ENCODE peak calls at places on chromosome 18, in seven cellular contexts. T, O, F, K, P, Y and G are unnamed samples.

GRCh38 chr18:45839415-45840395 is 14.2 kb downstream of the SIGLEC15 start:
- DNase-seq in T (no peak), O (peak; percentile 67), F (no peak), K (peak; percentile 62), P (peak; percentile 81), Y (no peak), G (peak; percentile 87)

GRCh38 chr18:64017870-64018269 is 48.0 kb downstream of the SERPINB8 start:
- DNase-seq in T (no peak), O (no peak), F (no peak), K (peak; percentile 60), P (peak; percentile 41), Y (no peak), G (peak; percentile 34)

GRCh38 chr18:26464128-26465011 is 84.0 kb downstream of the KCTD1 start:
- DNase-seq in T (no peak), O (no peak), F (no peak), K (no peak), P (no peak), Y (no peak), G (no peak)

GRCh38 chr18:8526316-8526715 is 82.9 kb upstream of the RAB12 start:
- DNase-seq in T (no peak), O (no peak), F (no peak), K (no peak), P (no peak), Y (no peak), G (no peak)

GRCh38 chr18:74380916-74381315 is 65.3 kb downstream of the C18orf63 start:
- DNase-seq in T (no peak), O (no peak), F (no peak), K (no peak), P (no peak), Y (no peak), G (no peak)

GRCh38 chr18:79343567-79344207 is 52.0 kb upstream of the NFATC1 start:
- DNase-seq in T (no peak), O (peak; percentile 46), F (no peak), K (no peak), P (no peak), Y (no peak), G (no peak)

GRCh38 chr18:9876867-9877654 is 8.7 kb upstream of the TXNDC2 start:
- DNase-seq in T (no peak), O (no peak), F (peak; percentile 72), K (peak; percentile 13), P (peak; percentile 100), Y (peak; percentile 38), G (peak; percentile 98)

GRCh38 chr18:45522371-45522770 is 92.9 kb upstream of the SLC14A2 start:
- DNase-seq in T (no peak), O (no peak), F (peak; percentile 73), K (no peak), P (peak; percentile 63), Y (no peak), G (peak; percentile 63)

GRCh38 chr18:28086530-28087172 is 90.3 kb downstream of the CDH2 start:
- DNase-seq in T (no peak), O (no peak), F (no peak), K (no peak), P (peak; percentile 88), Y (peak; percentile 11), G (peak; percentile 68)

GRCh38 chr18:57438669-57439616 is 3.8 kb downstream of the ONECUT2 start:
- DNase-seq in T (no peak), O (no peak), F (no peak), K (no peak), P (no peak), Y (no peak), G (no peak)

GRCh38 chr18:12791631-12792030 is 88.8 kb downstream of the PSMG2 start:
- DNase-seq in T (no peak), O (no peak), F (no peak), K (no peak), P (no peak), Y (no peak), G (no peak)

GRCh38 chr18:73007195-73007934 is 139.6 kb upstream of the NETO1 start:
- DNase-seq in T (no peak), O (no peak), F (no peak), K (peak; percentile 64), P (no peak), Y (no peak), G (no peak)

GRCh38 chr18:56661414-56662101 is 10.4 kb downstream of the WDR7 start:
- DNase-seq in T (no peak), O (no peak), F (no peak), K (no peak), P (no peak), Y (no peak), G (no peak)

GRCh38 chr18:47605093-47605492 is 325.4 kb downstream of the SMAD2 start:
- DNase-seq in T (no peak), O (no peak), F (no peak), K (no peak), P (no peak), Y (no peak), G (no peak)

GRCh38 chr18:5075297-5075696 is 121.8 kb downstream of the AKAIN1 start:
- DNase-seq in T (no peak), O (no peak), F (no peak), K (no peak), P (no peak), Y (no peak), G (no peak)

GRCh38 chr18:5068856-5069255 is 128.2 kb downstream of the AKAIN1 start:
- DNase-seq in T (no peak), O (no peak), F (no peak), K (no peak), P (peak; percentile 5), Y (no peak), G (peak; percentile 25)

GRCh38 chr18:5073026-5073944 is 123.8 kb downstream of the AKAIN1 start:
- DNase-seq in T (no peak), O (no peak), F (no peak), K (peak; percentile 57), P (peak; percentile 10), Y (peak; percentile 11), G (peak; percentile 21)
- TF ChIP-seq CTCF in T (no peak), O (peak; percentile 8), F (peak; percentile 28), K (peak; percentile 63), P (peak; percentile 29), Y (peak; percentile 36), G (peak; percentile 54)

GRCh38 chr18:66616523-66616983 is 12.7 kb upstream of the CDH19 start:
- DNase-seq in T (no peak), O (no peak), F (no peak), K (peak; percentile 57), P (no peak), Y (no peak), G (peak; percentile 16)
- TF ChIP-seq CTCF in T (no peak), O (no peak), F (no peak), K (peak; percentile 85), P (no peak), Y (peak; percentile 9), G (peak; percentile 52)

DNA sequence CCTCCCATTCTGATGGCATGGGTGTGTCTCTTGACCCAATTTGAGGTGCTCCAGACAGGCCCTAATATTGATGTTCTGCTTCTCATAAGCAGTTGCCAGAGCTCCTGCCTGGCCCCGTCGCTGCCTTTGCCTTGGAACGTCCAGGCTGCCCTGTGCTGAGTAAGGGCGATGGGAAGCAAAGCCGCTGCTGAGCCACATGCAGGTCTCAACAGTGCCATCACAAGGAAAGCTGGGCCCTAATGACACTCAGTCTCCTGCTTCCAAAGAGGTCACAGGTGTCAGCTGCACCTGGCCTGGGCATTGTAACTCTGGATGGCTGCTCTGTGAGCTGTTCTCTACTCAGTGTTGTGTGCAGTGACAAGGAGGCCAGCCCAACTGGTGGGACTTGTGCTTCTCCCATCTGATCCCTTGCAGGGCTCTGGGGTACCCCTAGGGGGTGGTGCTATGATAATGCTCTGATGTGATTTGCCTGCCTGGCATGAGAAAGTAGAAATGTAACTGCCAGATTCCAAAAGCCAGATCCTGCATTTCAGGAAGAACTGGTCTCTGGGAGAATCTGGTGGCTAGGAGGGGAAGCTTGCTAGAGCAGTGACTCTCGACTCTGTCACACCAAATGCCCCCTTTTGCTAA is 8.7 kb downstream of the TTC39C start:
- DNase-seq in T (no peak), O (no peak), F (no peak), K (peak; percentile 88), P (no peak), Y (no peak), G (no peak)
- TF ChIP-seq CTCF in T (no peak), O (no peak), F (no peak), K (no peak), P (no peak), Y (no peak), G (no peak)

GRCh38 chr18:58668897-58669296 is 2.4 kb upstream of the MALT1 start:
- DNase-seq in T (no peak), O (no peak), F (no peak), K (peak; percentile 90), P (no peak), Y (no peak), G (no peak)

GRCh38 chr18:58666176-58666575 is 5.1 kb upstream of the MALT1 start:
- DNase-seq in T (no peak), O (no peak), F (no peak), K (peak; percentile 77), P (no peak), Y (no peak), G (no peak)

GRCh38 chr18:58670561-58671121 is 624 bp upstream of the MALT1 start:
- DNase-seq in T (peak; percentile 27), O (no peak), F (no peak), K (peak; percentile 20), P (no peak), Y (peak; percentile 20), G (no peak)

GRCh38 chr18:58669731-58670379 is 1.4 kb upstream of the MALT1 start:
- DNase-seq in T (no peak), O (no peak), F (no peak), K (peak; percentile 95), P (no peak), Y (no peak), G (peak; percentile 65)

DNA sequence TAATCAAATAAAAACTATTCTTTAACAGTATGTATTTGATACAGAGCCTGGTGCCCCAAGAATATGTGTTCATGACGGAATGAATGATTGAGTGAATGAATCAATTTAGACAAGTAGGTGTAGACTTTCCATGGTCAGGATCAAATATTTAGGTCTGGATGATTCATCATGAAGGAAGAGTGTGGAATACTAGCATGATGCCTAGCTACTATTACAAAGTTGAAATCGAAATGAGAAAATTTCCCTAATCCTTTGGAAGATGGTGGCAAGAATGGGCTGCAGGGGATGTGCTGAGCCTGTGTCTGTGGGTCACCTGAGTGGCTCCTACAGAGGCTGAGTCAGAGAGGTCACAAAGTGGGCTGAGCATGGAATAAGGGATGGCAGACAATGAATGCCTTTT is 3.1 kb upstream of the MALT1 start:
- DNase-seq in T (no peak), O (no peak), F (no peak), K (peak; percentile 75), P (no peak), Y (no peak), G (no peak)
- TF ChIP-seq CTCF in T (no peak), O (no peak), F (no peak), K (no peak), P (no peak), Y (no peak), G (no peak)

GRCh38 chr18:32576296-32576916 is 105.7 kb upstream of the GAREM1 start:
- DNase-seq in T (no peak), O (no peak), F (no peak), K (peak; percentile 13), P (peak; percentile 10), Y (no peak), G (peak; percentile 6)
- TF ChIP-seq CTCF in T (no peak), O (peak; percentile 13), F (peak; percentile 11), K (peak; percentile 37), P (peak; percentile 37), Y (no peak), G (peak; percentile 33)